ENCODE peak calls at places on chromosomes 12 and 14, in four cellular contexts. One of them, this sample, is unnamed.

GRCh38 chr12:88375960-88376305 is 204.3 kb downstream of the KITLG start:
- DNase-seq in hepatic stellate cell: no peak
- DNase-seq in activated CD4-positive, CD25-positive, alpha-beta regulatory T cell treated with anti-CD3 and anti-CD28 coated beads, Interleukin-2, amount 50 U/mL, for 72 hours: no peak
- DNase-seq in natural killer cell: no peak
- DNase-seq in this sample: no peak

GRCh38 chr12:2553388-2554126 is 241.2 kb upstream of the FKBP4 start:
- DNase-seq in hepatic stellate cell: no peak
- DNase-seq in activated CD4-positive, CD25-positive, alpha-beta regulatory T cell treated with anti-CD3 and anti-CD28 coated beads, Interleukin-2, amount 50 U/mL, for 72 hours: no peak
- DNase-seq in natural killer cell: no peak
- DNase-seq in this sample: no peak

GRCh38 chr12:67981236-67982164 is 7.7 kb upstream of the IFNG-AS1 start:
- DNase-seq in hepatic stellate cell: peak
- DNase-seq in activated CD4-positive, CD25-positive, alpha-beta regulatory T cell treated with anti-CD3 and anti-CD28 coated beads, Interleukin-2, amount 50 U/mL, for 72 hours: no peak
- DNase-seq in natural killer cell: no peak
- DNase-seq in this sample: no peak

GRCh38 chr12:15789215-15790171 is at the start of gene EPS8:
- DNase-seq in hepatic stellate cell: peak
- DNase-seq in activated CD4-positive, CD25-positive, alpha-beta regulatory T cell treated with anti-CD3 and anti-CD28 coated beads, Interleukin-2, amount 50 U/mL, for 72 hours: peak
- DNase-seq in natural killer cell: peak
- DNase-seq in this sample: peak

GRCh38 chr12:110330544-110330943 is 49.5 kb downstream of the ATP2A2 start:
- DNase-seq in hepatic stellate cell: no peak
- DNase-seq in activated CD4-positive, CD25-positive, alpha-beta regulatory T cell treated with anti-CD3 and anti-CD28 coated beads, Interleukin-2, amount 50 U/mL, for 72 hours: no peak
- DNase-seq in natural killer cell: no peak
- DNase-seq in this sample: no peak

GRCh38 chr12:20132818-20133217 is 235.5 kb upstream of the PDE3A start:
- DNase-seq in hepatic stellate cell: no peak
- DNase-seq in activated CD4-positive, CD25-positive, alpha-beta regulatory T cell treated with anti-CD3 and anti-CD28 coated beads, Interleukin-2, amount 50 U/mL, for 72 hours: no peak
- DNase-seq in natural killer cell: no peak
- DNase-seq in this sample: no peak

GRCh38 chr14:51004801-51005526 is 60.7 kb upstream of the PYGL start:
- DNase-seq in hepatic stellate cell: no peak
- DNase-seq in activated CD4-positive, CD25-positive, alpha-beta regulatory T cell treated with anti-CD3 and anti-CD28 coated beads, Interleukin-2, amount 50 U/mL, for 72 hours: no peak
- DNase-seq in natural killer cell: no peak
- DNase-seq in this sample: no peak

GRCh38 chr14:39467889-39468524 is 35.8 kb upstream of the FBXO33 start:
- DNase-seq in hepatic stellate cell: no peak
- DNase-seq in activated CD4-positive, CD25-positive, alpha-beta regulatory T cell treated with anti-CD3 and anti-CD28 coated beads, Interleukin-2, amount 50 U/mL, for 72 hours: no peak
- DNase-seq in natural killer cell: no peak
- DNase-seq in this sample: no peak

GRCh38 chr14:93083898-93084297 is 31.8 kb downstream of the ITPK1 start:
- DNase-seq in hepatic stellate cell: no peak
- DNase-seq in activated CD4-positive, CD25-positive, alpha-beta regulatory T cell treated with anti-CD3 and anti-CD28 coated beads, Interleukin-2, amount 50 U/mL, for 72 hours: no peak
- DNase-seq in natural killer cell: no peak
- DNase-seq in this sample: no peak

GRCh38 chr14:50377671-50378070 is 19.0 kb downstream of the CDKL1 start:
- DNase-seq in hepatic stellate cell: no peak
- DNase-seq in activated CD4-positive, CD25-positive, alpha-beta regulatory T cell treated with anti-CD3 and anti-CD28 coated beads, Interleukin-2, amount 50 U/mL, for 72 hours: no peak
- DNase-seq in natural killer cell: no peak
- DNase-seq in this sample: no peak

GRCh38 chr12:9880532-9880931 is 757 bp upstream of the KLRF2 start:
- DNase-seq in hepatic stellate cell: no peak
- DNase-seq in activated CD4-positive, CD25-positive, alpha-beta regulatory T cell treated with anti-CD3 and anti-CD28 coated beads, Interleukin-2, amount 50 U/mL, for 72 hours: no peak
- DNase-seq in natural killer cell: no peak
- DNase-seq in this sample: no peak

GRCh38 chr14:68965261-68965761 is 13.8 kb downstream of the ACTN1 start:
- DNase-seq in hepatic stellate cell: no peak
- DNase-seq in activated CD4-positive, CD25-positive, alpha-beta regulatory T cell treated with anti-CD3 and anti-CD28 coated beads, Interleukin-2, amount 50 U/mL, for 72 hours: no peak
- DNase-seq in natural killer cell: no peak
- DNase-seq in this sample: no peak

GRCh38 chr12:103811791-103812190 is 29.2 kb downstream of the NT5DC3 start:
- DNase-seq in hepatic stellate cell: no peak
- DNase-seq in activated CD4-positive, CD25-positive, alpha-beta regulatory T cell treated with anti-CD3 and anti-CD28 coated beads, Interleukin-2, amount 50 U/mL, for 72 hours: no peak
- DNase-seq in natural killer cell: no peak
- DNase-seq in this sample: no peak

GRCh38 chr12:95548539-95549391 is 2.5 kb downstream of the USP44 start:
- DNase-seq in hepatic stellate cell: peak
- DNase-seq in activated CD4-positive, CD25-positive, alpha-beta regulatory T cell treated with anti-CD3 and anti-CD28 coated beads, Interleukin-2, amount 50 U/mL, for 72 hours: peak
- DNase-seq in natural killer cell: peak
- DNase-seq in this sample: no peak

GRCh38 chr12:89992668-89993401 is 284.2 kb upstream of the ATP2B1 start:
- DNase-seq in hepatic stellate cell: no peak
- DNase-seq in activated CD4-positive, CD25-positive, alpha-beta regulatory T cell treated with anti-CD3 and anti-CD28 coated beads, Interleukin-2, amount 50 U/mL, for 72 hours: no peak
- DNase-seq in natural killer cell: no peak
- DNase-seq in this sample: no peak

GRCh38 chr14:105665247-105665950 is 139.0 kb downstream of the TMEM121 start:
- DNase-seq in hepatic stellate cell: no peak
- DNase-seq in activated CD4-positive, CD25-positive, alpha-beta regulatory T cell treated with anti-CD3 and anti-CD28 coated beads, Interleukin-2, amount 50 U/mL, for 72 hours: no peak
- DNase-seq in natural killer cell: no peak
- DNase-seq in this sample: no peak